ENCODE peak calls at places on chromosomes 3 and 15, in ten cellular contexts. L, M, T, D, I, X, N, C, F and K are unnamed samples.

GRCh38 chr15:63872759-63873510 is 39.2 kb upstream of the HERC1 start:
- DNase-seq in L (no peak), M (no peak), T (no peak), D (no peak), I (no peak), X (no peak), N (no peak), C (no peak), F (no peak), K (no peak)

GRCh38 chr3:112101946-112102345 is 15.8 kb downstream of the C3orf52 start:
- DNase-seq in L (no peak), M (no peak), T (peak), D (no peak), I (peak), X (no peak), N (no peak), C (no peak), F (peak), K (no peak)

GRCh38 chr15:65655026-65655425 is 33.3 kb downstream of the SLC24A1 start:
- DNase-seq in L (no peak), M (no peak), T (no peak), D (no peak), I (peak), X (no peak), N (no peak), C (no peak), F (peak), K (no peak)

GRCh38 chr3:66441124-66441523 is 59.7 kb downstream of the LRIG1 start:
- DNase-seq in L (peak), M (no peak), T (peak), D (no peak), I (peak), X (no peak), N (no peak), C (no peak), F (peak), K (peak)

GRCh38 chr15:48395532-48396011 is 64.3 kb downstream of the DUT start:
- DNase-seq in L (peak), M (no peak), T (peak), D (peak), I (peak), X (peak), N (peak), C (no peak), F (peak), K (no peak)

GRCh38 chr3:118682916-118683315 is 351.7 kb downstream of the IGSF11 start:
- DNase-seq in L (no peak), M (no peak), T (no peak), D (no peak), I (no peak), X (no peak), N (no peak), C (no peak), F (no peak), K (no peak)

GRCh38 chr3:149936812-149937230 is 33.9 kb downstream of the PFN2 start:
- DNase-seq in L (no peak), M (peak), T (no peak), D (no peak), I (peak), X (no peak), N (no peak), C (no peak), F (peak), K (peak)

GRCh38 chr3:4417449-4417848 is 49.6 kb downstream of the SUMF1 start:
- DNase-seq in L (no peak), M (no peak), T (no peak), D (no peak), I (peak), X (no peak), N (peak), C (no peak), F (peak), K (peak)